ENCODE peak calls at places on chromosomes 5 and 9, in four cellular contexts. One of them, this sample, is unnamed.

GRCh38 chr9:33265211-33265885 is 499 bp downstream of the CHMP5 start:
- DNase-seq in CD8-positive, alpha-beta T cell: no peak
- DNase-seq in activated CD4-positive, alpha-beta T cell treated with anti-CD3 and anti-CD28 coated beads, Interleukin-2, amount 50 U/mL, for 1 hour: no peak
- DNase-seq in bronchial epithelial cell: no peak
- DNase-seq in this sample: no peak

GRCh38 chr9:111236337-111236736 is 93.7 kb downstream of the OR2K2 start:
- DNase-seq in bronchial epithelial cell: no peak
- DNase-seq in CD8-positive, alpha-beta T cell: no peak
- DNase-seq in activated CD4-positive, alpha-beta T cell treated with anti-CD3 and anti-CD28 coated beads, Interleukin-2, amount 50 U/mL, for 1 hour: no peak
- DNase-seq in this sample: no peak

GRCh38 chr5:164300295-164300694 is 794.9 kb downstream of the MAT2B start:
- DNase-seq in activated CD4-positive, alpha-beta T cell treated with anti-CD3 and anti-CD28 coated beads, Interleukin-2, amount 50 U/mL, for 1 hour: no peak
- DNase-seq in bronchial epithelial cell: no peak
- DNase-seq in CD8-positive, alpha-beta T cell: no peak
- DNase-seq in this sample: no peak

GRCh38 chr5:55036477-55036876 is 12.4 kb downstream of the GZMK start:
- DNase-seq in CD8-positive, alpha-beta T cell: no peak
- DNase-seq in bronchial epithelial cell: no peak
- DNase-seq in activated CD4-positive, alpha-beta T cell treated with anti-CD3 and anti-CD28 coated beads, Interleukin-2, amount 50 U/mL, for 1 hour: no peak
- DNase-seq in this sample: no peak

GRCh38 chr9:93821307-93821703 is 133.8 kb downstream of the BARX1 start:
- DNase-seq in activated CD4-positive, alpha-beta T cell treated with anti-CD3 and anti-CD28 coated beads, Interleukin-2, amount 50 U/mL, for 1 hour: no peak
- DNase-seq in bronchial epithelial cell: no peak
- DNase-seq in CD8-positive, alpha-beta T cell: no peak
- DNase-seq in this sample: no peak

GRCh38 chr5:100520348-100520747 is 14.8 kb upstream of the FAM174A start:
- DNase-seq in activated CD4-positive, alpha-beta T cell treated with anti-CD3 and anti-CD28 coated beads, Interleukin-2, amount 50 U/mL, for 1 hour: no peak
- DNase-seq in CD8-positive, alpha-beta T cell: no peak
- DNase-seq in bronchial epithelial cell: no peak
- DNase-seq in this sample: no peak

GRCh38 chr9:109270971-109271900 is 49.6 kb downstream of the EPB41L4B start:
- DNase-seq in activated CD4-positive, alpha-beta T cell treated with anti-CD3 and anti-CD28 coated beads, Interleukin-2, amount 50 U/mL, for 1 hour: no peak
- DNase-seq in bronchial epithelial cell: no peak
- DNase-seq in CD8-positive, alpha-beta T cell: no peak
- DNase-seq in this sample: no peak

GRCh38 chr9:110742741-110743371 is 74.3 kb downstream of the MUSK start:
- DNase-seq in activated CD4-positive, alpha-beta T cell treated with anti-CD3 and anti-CD28 coated beads, Interleukin-2, amount 50 U/mL, for 1 hour: no peak
- DNase-seq in CD8-positive, alpha-beta T cell: no peak
- DNase-seq in bronchial epithelial cell: peak
- DNase-seq in this sample: no peak

GRCh38 chr9:131367445-131367844 is 26.4 kb upstream of the PRRC2B start:
- DNase-seq in CD8-positive, alpha-beta T cell: no peak
- DNase-seq in activated CD4-positive, alpha-beta T cell treated with anti-CD3 and anti-CD28 coated beads, Interleukin-2, amount 50 U/mL, for 1 hour: no peak
- DNase-seq in bronchial epithelial cell: no peak
- DNase-seq in this sample: no peak

GRCh38 chr5:147216552-147217154 is 18.2 kb upstream of the STK32A start:
- DNase-seq in bronchial epithelial cell: peak
- DNase-seq in CD8-positive, alpha-beta T cell: no peak
- DNase-seq in activated CD4-positive, alpha-beta T cell treated with anti-CD3 and anti-CD28 coated beads, Interleukin-2, amount 50 U/mL, for 1 hour: no peak
- DNase-seq in this sample: no peak

GRCh38 chr5:139895647-139896046 is 100.0 kb downstream of the PSD2 start:
- DNase-seq in bronchial epithelial cell: no peak
- DNase-seq in CD8-positive, alpha-beta T cell: no peak
- DNase-seq in activated CD4-positive, alpha-beta T cell treated with anti-CD3 and anti-CD28 coated beads, Interleukin-2, amount 50 U/mL, for 1 hour: no peak
- DNase-seq in this sample: no peak

GRCh38 chr9:121509175-121509574 is 9.5 kb upstream of the GGTA1 start:
- DNase-seq in CD8-positive, alpha-beta T cell: no peak
- DNase-seq in activated CD4-positive, alpha-beta T cell treated with anti-CD3 and anti-CD28 coated beads, Interleukin-2, amount 50 U/mL, for 1 hour: no peak
- DNase-seq in bronchial epithelial cell: no peak
- DNase-seq in this sample: no peak